ENCODE peak calls at places on chromosome 6, in four cellular contexts. X is stimulated activated CD4-positive, alpha-beta T cell treated with anti-CD3 and anti-CD28 coated beads, Interleukin-1b, Interleukin-23, amount 100 ng/mL, for 48 hours; K is psoas muscle; H is substantia nigra. Y is an unnamed sample.
A peak's percentile ranks its signal among the peaks of the same experiment; 100 is the strongest.

GRCh38 chr6:156846845-156847599 is 69.8 kb downstream of the ARID1B start:
- DNase-seq in X (no peak), K (no peak), H (no peak), Y (no peak)

GRCh38 chr6:63636516-63636968 is 940 bp downstream of the PHF3 start:
- DNase-seq in X (peak; percentile 60), K (peak; percentile 30), H (peak; percentile 57), Y (no peak)

GRCh38 chr6:145147981-145148380 is 587.3 kb downstream of the EPM2A start:
- DNase-seq in X (no peak), K (no peak), H (no peak), Y (no peak)

GRCh38 chr6:150580489-150580888 is 19.2 kb upstream of the PLEKHG1 start:
- DNase-seq in X (no peak), K (no peak), H (no peak), Y (no peak)

GRCh38 chr6:50264995-50265571 is 215.4 kb upstream of the DEFB112 start:
- DNase-seq in X (no peak), K (no peak), H (no peak), Y (no peak)

GRCh38 chr6:169371344-169372144 is 117.9 kb upstream of the THBS2 start:
- DNase-seq in X (no peak), K (no peak), H (no peak), Y (no peak)

GRCh38 chr6:1614767-1615650 is 5.3 kb downstream of the FOXC1 start:
- DNase-seq in X (no peak), K (no peak), H (no peak), Y (no peak)

GRCh38 chr6:35919827-35920751 is 809 bp downstream of the SRPK1 start:
- DNase-seq in X (peak; percentile 58), K (peak; percentile 15), H (peak; percentile 5), Y (no peak)

GRCh38 chr6:117303323-117303722 is 38.0 kb downstream of the VGLL2 start:
- DNase-seq in X (no peak), K (no peak), H (no peak), Y (no peak)

GRCh38 chr6:170175644-170176620 is 114.9 kb downstream of the DLL1 start:
- DNase-seq in X (no peak), K (no peak), H (no peak), Y (no peak)

GRCh38 chr6:88232753-88233152 is 66.6 kb upstream of the CNR1 start:
- DNase-seq in X (no peak), K (no peak), H (no peak), Y (no peak)

GRCh38 chr6:34339432-34339831 is 53.0 kb downstream of the NUDT3 start:
- DNase-seq in X (no peak), K (no peak), H (no peak), Y (no peak)

GRCh38 chr6:130575971-130576370 is 210.2 kb downstream of the TMEM200A start:
- DNase-seq in X (peak; percentile 53), K (no peak), H (no peak), Y (no peak)

GRCh38 chr6:42103218-42103617 is 39.2 kb downstream of the C6orf132 start:
- DNase-seq in X (no peak), K (no peak), H (no peak), Y (no peak)

GRCh38 chr6:159871241-159871640 is 19.5 kb upstream of the MAS1 start:
- DNase-seq in X (no peak), K (no peak), H (no peak), Y (no peak)

GRCh38 chr6:43274916-43275597 is 23.0 kb upstream of the SLC22A7 start:
- DNase-seq in X (no peak), K (no peak), H (no peak), Y (no peak)

Y was measured in nucleus accumbens.